ENCODE peak calls at places on chromosomes 3 and 15, in five cellular contexts. W is astrocyte of the spinal cord, R is thoracic aorta, Z is WERI-Rb-1, T is GM23338. Q is an unnamed sample.

GRCh38 chr3:168877899-168878298 is 782.2 kb upstream of the GOLIM4 start:
- DNase-seq in W (no peak), R (no peak), Z (no peak), T (peak), Q (no peak)

GRCh38 chr3:112303811-112304325 is 9.9 kb upstream of the SLC9C1 start:
- DNase-seq in W (peak), R (no peak), Z (no peak), T (peak), Q (no peak)

GRCh38 chr3:196757876-196758739 is 18.5 kb downstream of the PAK2 start:
- DNase-seq in W (peak), R (no peak), Z (no peak), T (no peak), Q (no peak)

GRCh38 chr3:11819146-11819545 is 27.5 kb downstream of the TAMM41 start:
- DNase-seq in W (no peak), R (no peak), Z (no peak), T (no peak), Q (no peak)

GRCh38 chr3:109874900-109875735 is 537.8 kb upstream of the DPPA4 start:
- DNase-seq in W (no peak), R (no peak), Z (no peak), T (no peak), Q (no peak)

GRCh38 chr3:156817931-156818765 is 8.0 kb upstream of the LEKR1 start:
- DNase-seq in W (no peak), R (no peak), Z (no peak), T (no peak), Q (no peak)

GRCh38 chr3:56878046-56878445 is 76.3 kb upstream of the ARHGEF3 start:
- DNase-seq in W (peak), R (no peak), Z (no peak), T (peak), Q (no peak)

GRCh38 chr15:63089260-63090043 is 32.2 kb upstream of the LACTB start:
- DNase-seq in W (peak), R (no peak), Z (peak), T (peak), Q (peak)

GRCh38 chr3:98961161-98962155 is 60.0 kb upstream of the DCBLD2 start:
- DNase-seq in W (peak), R (no peak), Z (no peak), T (no peak), Q (no peak)

GRCh38 chr3:194632983-194633348 is 253 bp downstream of the TMEM44 start:
- DNase-seq in W (no peak), R (no peak), Z (peak), T (no peak), Q (no peak)

GRCh38 chr3:31391150-31391549 is 141.6 kb upstream of the STT3B start:
- DNase-seq in W (no peak), R (no peak), Z (peak), T (peak), Q (no peak)

GRCh38 chr3:128585974-128586373 is 64.6 kb downstream of the RPN1 start:
- DNase-seq in W (no peak), R (no peak), Z (no peak), T (no peak), Q (no peak)

GRCh38 chr3:152857082-152857481 is 22.2 kb downstream of the P2RY1 start:
- DNase-seq in W (no peak), R (no peak), Z (no peak), T (no peak), Q (no peak)

GRCh38 chr3:13112521-13113345 is 39.5 kb upstream of the IQSEC1 start:
- DNase-seq in W (no peak), R (no peak), Z (peak), T (no peak), Q (no peak)

GRCh38 chr3:146134348-146135117 is 26.5 kb downstream of the PLOD2 start:
- DNase-seq in W (no peak), R (no peak), Z (no peak), T (peak), Q (no peak)

GRCh38 chr3:38458796-38459498 is 5.3 kb downstream of the ACVR2B start:
- DNase-seq in W (peak), R (no peak), Z (no peak), T (no peak), Q (no peak)

GRCh38 chr3:129161860-129162271 is 1.0 kb upstream of the ISY1 start:
- DNase-seq in W (no peak), R (no peak), Z (no peak), T (peak), Q (no peak)

GRCh38 chr3:48301020-48301813 is 32.2 kb downstream of the SPINK8 start:
- DNase-seq in W (peak), R (peak), Z (peak), T (peak), Q (peak)

GRCh38 chr15:77632760-77633133 is at the start of gene LINGO1:
- DNase-seq in W (no peak), R (no peak), Z (no peak), T (peak), Q (peak)

GRCh38 chr15:70024521-70024920 is 73.2 kb downstream of the TLE3 start:
- DNase-seq in W (no peak), R (no peak), Z (no peak), T (peak), Q (no peak)

GRCh38 chr3:111676177-111677021 is 81.3 kb upstream of the ZBED2 start:
- DNase-seq in W (peak), R (no peak), Z (no peak), T (no peak), Q (no peak)

GRCh38 chr15:81381725-81382124 is 7.7 kb upstream of the TMC3 start:
- DNase-seq in W (no peak), R (no peak), Z (no peak), T (peak), Q (no peak)

GRCh38 chr15:66232267-66232625 is 21.3 kb downstream of the MEGF11 start:
- DNase-seq in W (no peak), R (no peak), Z (no peak), T (no peak), Q (peak)

GRCh38 chr15:99165956-99166689 is 61.2 kb downstream of the SYNM start:
- DNase-seq in W (no peak), R (no peak), Z (no peak), T (no peak), Q (no peak)

GRCh38 chr15:63035253-63035652 is 7.3 kb upstream of the TPM1 start:
- DNase-seq in W (no peak), R (no peak), Z (no peak), T (no peak), Q (no peak)

GRCh38 chr3:42739401-42740158 is 33.5 kb downstream of the CCDC13 start:
- DNase-seq in W (no peak), R (peak), Z (no peak), T (no peak), Q (no peak)

GRCh38 chr3:107985496-107985895 is 105.3 kb downstream of the CD47 start:
- DNase-seq in W (no peak), R (no peak), Z (no peak), T (no peak), Q (no peak)

GRCh38 chr3:107982165-107982564 is 108.7 kb downstream of the CD47 start:
- DNase-seq in W (no peak), R (no peak), Z (no peak), T (no peak), Q (no peak)

GRCh38 chr3:107986505-107986904 is 104.3 kb downstream of the CD47 start:
- DNase-seq in W (no peak), R (no peak), Z (no peak), T (no peak), Q (no peak)

GRCh38 chr3:107981471-107982111 is 109.2 kb downstream of the CD47 start:
- DNase-seq in W (no peak), R (no peak), Z (no peak), T (peak), Q (no peak)

GRCh38 chr3:107983247-107983646 is 107.6 kb downstream of the CD47 start:
- DNase-seq in W (no peak), R (no peak), Z (no peak), T (peak), Q (no peak)
- TF ChIP-seq CTCF in W (peak), R (no peak), Z (peak), T (peak), Q (no peak)

GRCh38 chr3:173988912-173989311 is 591.4 kb downstream of the NLGN1 start:
- DNase-seq in W (no peak), R (no peak), Z (no peak), T (no peak), Q (no peak)

DNA sequence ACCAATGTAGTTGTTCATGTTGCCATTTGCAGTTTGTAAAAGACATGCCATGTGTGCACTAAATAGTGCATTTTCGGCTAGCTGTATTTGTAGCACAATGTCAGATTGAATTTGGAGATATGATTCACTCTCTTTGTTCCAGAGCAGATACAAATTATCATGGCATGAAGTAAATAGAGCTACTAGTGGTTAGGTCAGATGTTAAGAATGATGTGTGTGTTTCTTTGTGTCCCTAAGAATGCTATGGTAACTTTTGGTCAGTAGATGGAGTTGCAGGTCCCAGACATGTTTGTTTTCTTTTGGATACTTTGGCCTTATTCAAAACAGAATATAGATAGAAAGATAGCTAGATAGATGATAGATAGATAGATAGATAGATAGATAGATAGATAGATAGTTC is 595.8 kb downstream of the NLGN1 start:
- DNase-seq in W (peak), R (no peak), Z (no peak), T (peak), Q (no peak)
- TF ChIP-seq CTCF in W (peak), R (no peak), Z (peak), T (peak), Q (peak)

DNA sequence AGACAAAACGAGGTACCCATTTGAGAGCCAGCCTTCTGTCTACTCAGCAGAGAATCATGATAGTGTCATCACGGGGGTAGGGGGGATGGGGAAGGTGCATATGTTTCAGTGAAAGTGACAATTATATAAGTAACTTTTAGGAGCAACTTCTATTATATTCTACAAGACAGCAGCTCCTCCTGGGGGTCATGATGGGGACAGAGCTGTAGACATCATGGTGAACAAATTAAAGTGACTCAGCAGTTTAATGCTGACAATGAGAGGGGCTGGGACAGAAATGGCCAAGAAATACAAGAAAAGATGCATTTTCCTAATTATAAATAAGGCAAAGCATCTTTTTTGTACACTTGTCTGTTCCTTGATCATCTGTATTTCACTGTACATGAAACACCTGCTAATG is 11.8 kb downstream of the CAPN3 start:
- DNase-seq in W (no peak), R (no peak), Z (no peak), T (peak), Q (no peak)
- TF ChIP-seq CTCF in W (no peak), R (no peak), Z (no peak), T (peak), Q (no peak)

DNA sequence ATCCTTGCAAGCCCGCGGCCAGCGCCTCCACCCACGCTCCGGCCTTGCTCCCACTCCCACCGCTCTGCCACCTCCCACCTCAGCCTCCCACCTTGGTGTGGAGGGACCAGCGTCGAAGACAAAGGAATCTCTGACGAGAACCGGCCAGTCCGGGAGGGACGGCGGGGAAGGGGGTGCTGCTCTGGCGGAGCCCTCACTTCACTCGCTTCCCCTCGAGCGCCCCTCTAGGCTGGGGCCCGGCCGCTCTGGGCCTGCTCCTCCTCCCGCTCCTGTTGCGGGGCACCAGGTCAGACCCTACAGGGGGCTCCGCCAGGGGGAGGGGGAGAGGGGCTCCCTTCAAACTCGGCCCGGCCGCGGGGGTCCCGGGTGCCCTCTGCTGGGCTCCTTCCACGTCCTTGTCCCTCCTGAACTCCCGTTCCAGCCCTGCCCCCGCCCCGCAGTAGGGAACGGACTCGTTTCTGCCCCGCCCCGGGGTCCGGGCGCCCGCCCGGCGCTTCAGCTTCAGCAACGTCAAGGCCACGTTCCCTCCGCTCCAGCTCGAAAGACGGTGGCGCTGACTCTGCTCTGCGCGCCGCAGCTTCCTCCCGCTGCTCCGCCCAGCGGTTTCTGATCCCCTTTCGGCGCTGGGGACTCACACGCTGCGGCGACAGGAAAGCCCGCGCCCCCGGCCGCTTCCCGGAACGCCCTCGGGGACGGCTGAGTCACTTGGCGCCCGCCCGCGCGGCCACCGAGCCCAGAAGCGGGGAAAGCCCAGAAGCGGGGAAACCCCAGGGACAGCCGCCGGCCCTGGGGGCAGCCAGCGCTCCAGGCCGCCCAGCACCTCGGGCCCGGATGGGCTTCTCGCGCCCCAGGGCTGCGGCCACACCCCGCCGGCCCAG is 28.6 kb downstream of the ARHGAP31 start:
- DNase-seq in W (peak), R (peak), Z (peak), T (peak), Q (peak)
- TF ChIP-seq CTCF in W (peak), R (peak), Z (peak), T (peak), Q (no peak)

GRCh38 chr3:64475037-64475436 is 212.8 kb downstream of the ADAMTS9 start:
- DNase-seq in W (no peak), R (no peak), Z (no peak), T (no peak), Q (no peak)
- TF ChIP-seq CTCF in W (no peak), R (no peak), Z (peak), T (peak), Q (no peak)

DNA sequence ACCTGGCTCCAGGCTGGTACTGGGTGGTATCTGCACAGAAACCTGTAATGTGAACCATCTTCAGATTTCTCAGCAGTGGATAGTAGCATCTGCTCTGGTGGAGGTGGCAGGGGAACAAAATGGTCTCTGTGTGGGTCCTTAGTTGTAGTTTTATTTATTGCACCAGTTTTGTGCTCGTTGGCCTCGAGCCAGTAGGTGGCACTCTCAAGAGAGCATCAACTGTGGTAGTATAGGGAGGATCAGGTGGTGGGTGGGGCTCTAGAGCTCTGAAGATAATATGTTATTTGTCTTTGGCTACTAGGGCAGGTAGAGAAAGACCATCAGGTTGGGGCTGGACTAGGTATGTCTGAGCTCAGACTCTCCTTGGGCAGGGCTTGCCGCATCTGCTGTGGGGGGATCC is 254.0 kb upstream of the GPR149 start:
- DNase-seq in W (no peak), R (no peak), Z (no peak), T (peak), Q (no peak)
- TF ChIP-seq CTCF in W (no peak), R (no peak), Z (peak), T (peak), Q (no peak)

GRCh38 chr3:167700046-167700445 is 34.6 kb downstream of the PDCD10 start:
- DNase-seq in W (no peak), R (no peak), Z (no peak), T (no peak), Q (no peak)
- TF ChIP-seq CTCF in W (no peak), R (no peak), Z (no peak), T (no peak), Q (no peak)

GRCh38 chr3:107272885-107273284 is 104.4 kb upstream of the CCDC54 start:
- DNase-seq in W (no peak), R (no peak), Z (no peak), T (no peak), Q (no peak)
- TF ChIP-seq CTCF in W (no peak), R (no peak), Z (no peak), T (peak), Q (no peak)

DNA sequence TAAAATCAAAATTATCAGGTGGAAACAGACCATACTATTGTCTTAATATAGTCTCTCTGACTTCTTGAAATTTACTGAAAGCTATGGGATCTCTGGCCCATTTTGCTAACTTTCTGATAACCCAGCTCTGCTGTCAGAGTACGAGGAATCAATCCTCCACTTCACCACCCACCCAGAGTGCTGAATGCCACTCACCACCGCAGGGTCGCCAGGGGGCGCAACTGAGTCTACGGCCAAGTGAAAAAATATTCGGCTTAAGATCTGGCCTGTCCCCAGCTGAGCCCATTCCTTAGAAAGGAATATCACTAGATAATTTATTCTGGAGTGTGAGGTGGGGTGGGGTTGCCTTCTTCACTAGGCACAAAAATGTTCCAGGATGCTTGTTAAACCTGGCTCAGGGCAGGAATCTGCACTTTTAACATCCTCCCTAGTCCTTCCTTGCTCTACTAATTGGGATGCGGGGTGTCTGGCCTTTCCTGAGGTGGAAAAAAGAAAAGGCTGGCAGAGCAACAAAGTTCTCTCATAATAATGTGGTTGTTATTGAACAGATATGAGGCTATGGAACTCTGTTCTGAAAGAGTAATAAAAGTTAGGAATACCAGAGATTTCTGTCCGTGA is 520.6 kb downstream of the MFSD1 start:
- DNase-seq in W (no peak), R (no peak), Z (peak), T (peak), Q (peak)
- TF ChIP-seq CTCF in W (peak), R (peak), Z (peak), T (peak), Q (peak)

GRCh38 chr3:140427786-140428185 is 250.1 kb upstream of the TRIM42 start:
- DNase-seq in W (no peak), R (no peak), Z (no peak), T (no peak), Q (no peak)
- TF ChIP-seq CTCF in W (no peak), R (no peak), Z (no peak), T (no peak), Q (no peak)

Q was measured in glutamatergic neuron.